ENCODE peak calls at places on chromosomes 2 and 18, in nine cellular contexts. S is sigmoid colon, V is IMR-90, X is HCT116, T is heart left ventricle, B is testis, M is A549, R is ovary, D is GM12878. W is an unnamed sample. For H3K4me1, the result is how much of the 10 kb centered on the place peaks cover.

GRCh38 chr2:31327505-31327904 is 87.0 kb downstream of the XDH start:
- DNase-seq in B (no peak), T (no peak), M (no peak), R (no peak), V (no peak), S (no peak), D (no peak), X (no peak), W (no peak)

GRCh38 chr2:173205375-173205774 is 129.7 kb downstream of the MAP3K20 start:
- DNase-seq in M (no peak), R (peak), V (peak), D (no peak), X (no peak), B (peak), T (peak), S (peak), W (peak)

GRCh38 chr2:167342769-167343168 is 454.5 kb downstream of the XIRP2 start:
- DNase-seq in R (no peak), D (no peak), M (peak), S (no peak), X (no peak), B (no peak), T (no peak), V (no peak), W (no peak)

GRCh38 chr2:60306231-60306861 is 247.1 kb downstream of the BCL11A start:
- DNase-seq in D (no peak), T (no peak), S (no peak), M (no peak), X (no peak), V (no peak), B (no peak), R (no peak), W (no peak)

GRCh38 chr2:85741811-85742507 is 11.8 kb upstream of the ATOH8 start:
- DNase-seq in R (peak), M (peak), D (no peak), X (no peak), S (peak), V (peak), B (no peak), T (peak), W (peak)

GRCh38 chr2:239250216-239251071 is 150.4 kb downstream of the HDAC4 start:
- DNase-seq in T (no peak), R (peak), S (peak), D (no peak), V (no peak), B (no peak), M (no peak), X (no peak), W (no peak)

GRCh38 chr2:8412586-8412985 is 269.3 kb upstream of the ID2 start:
- DNase-seq in S (peak), M (no peak), T (no peak), B (peak), R (no peak), D (no peak), V (no peak), X (no peak), W (no peak)

GRCh38 chr2:85183481-85183880 is 50.3 kb downstream of the TCF7L1 start:
- DNase-seq in B (no peak), D (no peak), R (no peak), T (no peak), X (no peak), S (no peak), V (peak), M (no peak), W (no peak)

GRCh38 chr2:28367667-28368416 is 24.8 kb upstream of the FOSL2 start:
- DNase-seq in V (no peak), D (no peak), M (no peak), S (no peak), R (no peak), T (no peak), X (no peak), B (no peak), W (no peak)

GRCh38 chr18:47184419-47185050 is 8.4 kb upstream of the IER3IP1 start:
- DNase-seq in V (peak), X (peak), B (no peak), M (peak), D (no peak), S (peak), T (no peak), R (no peak), W (no peak)

GRCh38 chr2:241272722-241273551 is 42.5 kb downstream of the HDLBP start:
- DNase-seq in X (no peak), S (peak), V (peak), T (peak), B (peak), D (no peak), R (peak), M (peak), W (peak)

DNA sequence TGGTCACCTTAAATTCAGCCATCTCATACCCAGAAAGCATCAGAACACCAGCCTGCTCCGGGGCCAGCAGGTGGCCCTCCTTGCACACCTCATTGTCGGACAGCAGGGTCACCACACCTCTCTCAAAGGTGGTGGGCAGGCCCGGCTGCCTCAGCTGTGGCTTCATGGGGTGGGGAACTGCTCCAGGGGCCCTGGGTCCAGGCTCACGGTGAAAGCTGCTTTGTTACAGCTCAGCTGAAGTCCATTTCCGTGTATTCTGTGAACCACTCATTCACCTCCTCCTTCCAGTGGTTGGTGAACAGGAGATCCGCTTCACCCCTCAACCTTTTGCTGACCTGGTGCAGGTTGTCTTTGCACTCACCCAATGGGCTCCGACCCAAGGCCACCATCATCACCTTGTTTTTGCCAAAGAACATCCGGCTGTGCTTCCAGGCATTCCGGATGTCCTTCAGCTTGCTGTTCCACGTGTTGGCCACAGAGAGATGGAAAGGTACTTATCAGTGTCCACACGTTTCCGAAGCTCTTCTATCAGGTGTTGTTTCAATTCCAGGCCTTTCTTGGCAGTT is 78.6 kb upstream of the LDLRAD4 start:
- DNase-seq in R (no peak), V (no peak), X (no peak), D (no peak), B (no peak), S (no peak), M (peak), T (no peak), W (no peak)
- H3K27ac ChIP-seq in R (no peak), V (no peak), X (no peak), D (no peak), B (no peak), S (no peak), M (no peak), T (no peak), W (no peak)

DNA sequence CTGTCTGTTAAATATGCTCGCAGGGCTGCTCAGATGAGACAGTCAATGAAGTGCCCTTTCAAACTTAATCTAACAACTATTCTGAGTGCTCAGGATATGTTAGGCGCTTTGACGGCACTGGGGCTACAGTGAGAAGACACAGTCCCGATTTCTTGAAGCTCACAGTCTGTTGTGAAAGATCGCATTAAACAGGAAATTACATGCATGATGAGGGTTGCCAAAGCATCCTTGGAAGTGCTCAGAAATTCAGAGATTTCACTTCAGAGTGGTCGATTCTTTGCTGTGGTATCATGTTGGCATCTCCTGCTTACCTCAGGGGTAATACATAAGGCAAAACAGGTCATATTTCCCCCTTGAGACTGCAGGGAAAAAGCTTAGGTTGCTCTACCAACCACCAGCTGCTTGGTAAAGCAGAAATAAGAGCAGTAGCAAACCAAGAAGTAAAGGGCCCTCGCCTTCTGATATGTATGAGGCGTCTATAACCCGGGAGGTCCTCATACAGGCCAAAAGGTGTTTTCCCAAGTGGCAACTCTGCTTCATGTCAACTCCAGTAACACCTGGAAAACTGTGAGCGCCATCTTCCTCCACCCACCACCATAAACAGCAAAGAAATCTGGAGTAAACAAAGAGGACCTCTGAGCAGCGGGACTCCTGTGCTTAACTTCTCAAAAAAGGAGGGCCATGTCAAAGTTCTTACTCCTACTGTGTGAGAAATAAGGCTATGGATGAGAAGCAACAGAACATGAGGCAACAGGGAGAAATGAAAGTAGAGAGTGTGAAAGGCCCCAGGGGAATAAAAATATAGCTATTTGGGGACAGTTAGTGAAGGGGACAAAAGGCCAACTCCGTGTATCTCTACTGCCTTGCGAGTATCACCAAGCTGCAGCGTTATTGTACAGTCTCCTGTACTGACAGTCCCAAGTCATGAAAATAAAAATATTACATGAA is 79.3 kb downstream of the CLHC1 start:
- DNase-seq in S (no peak), D (no peak), X (no peak), T (no peak), B (no peak), V (no peak), R (no peak), M (no peak), W (no peak)
- H3K4me1 ChIP-seq in S (under half), D (under half), X (under half), T (under half), B (under half), V (half or more), R (under half), M (under half), W (under half)

GRCh38 chr2:75560022-75560767 is 544 bp downstream of the EVA1A start:
- DNase-seq in X (no peak), T (no peak), S (no peak), M (peak), B (peak), D (no peak), R (peak), V (peak), W (no peak)
- TF ChIP-seq POLR2A in X (no peak), T (no peak), S (no peak), M (no peak), B (no peak), D (no peak), R (no peak), V (no peak), W (no peak)

GRCh38 chr18:2984703-2985261 is 28.2 kb downstream of the LPIN2 start:
- DNase-seq in S (no peak), X (no peak), B (no peak), R (no peak), M (peak), D (no peak), T (no peak), V (no peak), W (peak)
- H3K27ac ChIP-seq in S (no peak), X (no peak), B (no peak), R (no peak), M (peak), D (no peak), T (no peak), V (peak), W (peak)

GRCh38 chr2:130825231-130825971 is 11.3 kb upstream of the ARHGEF4 start:
- DNase-seq in M (no peak), S (no peak), X (no peak), B (no peak), T (no peak), D (no peak), R (no peak), V (no peak), W (no peak)
- H3K4me1 ChIP-seq in M (under half), S (under half), X (under half), B (under half), T (under half), D (under half), R (under half), V (under half), W (under half)

GRCh38 chr2:218334531-218334930 is 22.1 kb upstream of the CATIP start:
- DNase-seq in B (no peak), X (no peak), M (no peak), T (no peak), V (no peak), S (no peak), D (no peak), R (no peak), W (no peak)

GRCh38 chr2:218329027-218329825 is 27.4 kb upstream of the CATIP start:
- DNase-seq in V (no peak), B (peak), M (no peak), R (no peak), D (peak), T (no peak), S (no peak), X (no peak), W (no peak)

GRCh38 chr2:218332288-218332687 is 24.4 kb upstream of the CATIP start:
- DNase-seq in M (no peak), B (no peak), X (no peak), T (no peak), S (no peak), D (no peak), R (no peak), V (no peak), W (no peak)

GRCh38 chr2:218329826-218330651 is 26.6 kb upstream of the CATIP start:
- DNase-seq in M (no peak), X (no peak), B (no peak), V (no peak), S (no peak), T (no peak), D (peak), R (no peak), W (no peak)

GRCh38 chr2:218332920-218333645 is 23.6 kb upstream of the CATIP start:
- DNase-seq in D (no peak), T (peak), X (no peak), R (no peak), V (no peak), S (no peak), B (no peak), M (no peak), W (no peak)
- TF ChIP-seq POLR2A in D (peak), T (no peak), X (no peak), R (no peak), V (no peak), S (no peak), B (no peak), M (no peak), W (no peak)

W was measured in stomach.